ENCODE peak calls at places on chromosomes 6 and 20, in seven cellular contexts. G is uterus; J is SK-N-SH; X is CD8-positive, alpha-beta memory T cell; M is tibial nerve; O is skeletal muscle cell; B is cardiac muscle cell. T is an unnamed sample.

GRCh38 chr6:136608991-136609390 is 58.8 kb upstream of the MAP7 start:
- DNase-seq in G (no peak), J (no peak), X (no peak), M (no peak), O (peak), B (peak), T (peak)

GRCh38 chr6:134482585-134483346 is 164.9 kb upstream of the SGK1 start:
- DNase-seq in G (no peak), J (no peak), X (no peak), M (peak), O (peak), B (peak), T (no peak)

GRCh38 chr6:137680678-137681346 is 186.2 kb upstream of the TNFAIP3 start:
- DNase-seq in G (no peak), J (no peak), X (no peak), M (no peak), O (no peak), B (peak), T (peak)

GRCh38 chr20:32623667-32624157 is 38.6 kb upstream of the NOL4L start:
- DNase-seq in G (no peak), J (no peak), X (no peak), M (no peak), O (no peak), B (no peak), T (no peak)

GRCh38 chr6:165729307-165729936 is 66.4 kb upstream of the PDE10A start:
- DNase-seq in G (no peak), J (peak), X (no peak), M (no peak), O (no peak), B (peak), T (peak)

GRCh38 chr6:168607272-168608112 is 166.5 kb downstream of the SMOC2 start:
- DNase-seq in G (peak), J (no peak), X (no peak), M (no peak), O (no peak), B (no peak), T (no peak)

GRCh38 chr6:26159417-26160273 is 72.4 kb downstream of the HFE start:
- DNase-seq in G (no peak), J (no peak), X (no peak), M (no peak), O (no peak), B (peak), T (peak)

GRCh38 chr6:108574457-108575149 is 13.9 kb downstream of the FOXO3 start:
- DNase-seq in G (no peak), J (peak), X (no peak), M (no peak), O (no peak), B (no peak), T (no peak)

GRCh38 chr6:13112921-13113320 is 215.4 kb downstream of the TBC1D7 start:
- DNase-seq in G (no peak), J (no peak), X (no peak), M (no peak), O (no peak), B (no peak), T (no peak)

GRCh38 chr20:63532449-63532971 is 4.7 kb downstream of the PTK6 start:
- DNase-seq in G (no peak), J (peak), X (peak), M (no peak), O (no peak), B (no peak), T (no peak)

DNA sequence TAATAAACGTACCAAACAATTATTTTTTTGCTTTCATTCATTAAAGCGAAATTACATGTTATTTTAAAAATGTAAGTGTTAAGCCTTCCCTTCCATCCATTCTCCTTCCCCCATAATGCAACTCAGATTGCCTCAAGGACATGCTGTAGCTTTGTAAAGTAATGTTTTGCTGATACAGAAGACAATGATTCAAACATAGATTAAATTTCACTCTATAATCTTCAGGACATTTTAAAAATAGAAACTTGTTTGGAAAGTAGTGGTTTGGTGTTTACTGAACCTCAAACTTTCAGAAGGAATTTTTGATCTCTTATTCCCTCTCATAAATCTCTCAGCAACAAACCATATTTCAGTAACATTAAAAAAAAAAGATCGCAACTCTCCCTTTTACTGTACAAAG is 350.9 kb upstream of the HSF2 start:
- DNase-seq in G (no peak), J (no peak), X (no peak), M (no peak), O (no peak), B (no peak), T (peak)
- H3K4me3 ChIP-seq in G (no peak), J (no peak), X (no peak), M (peak), O (no peak), B (no peak), T (peak)

GRCh38 chr6:7910298-7910653 is 312 bp downstream of the TXNDC5 start:
- DNase-seq in G (no peak), J (no peak), X (no peak), M (no peak), O (no peak), B (no peak), T (no peak)
- H3K4me3 ChIP-seq in G (peak), J (peak), X (no peak), M (peak), O (peak), B (peak), T (peak)

DNA sequence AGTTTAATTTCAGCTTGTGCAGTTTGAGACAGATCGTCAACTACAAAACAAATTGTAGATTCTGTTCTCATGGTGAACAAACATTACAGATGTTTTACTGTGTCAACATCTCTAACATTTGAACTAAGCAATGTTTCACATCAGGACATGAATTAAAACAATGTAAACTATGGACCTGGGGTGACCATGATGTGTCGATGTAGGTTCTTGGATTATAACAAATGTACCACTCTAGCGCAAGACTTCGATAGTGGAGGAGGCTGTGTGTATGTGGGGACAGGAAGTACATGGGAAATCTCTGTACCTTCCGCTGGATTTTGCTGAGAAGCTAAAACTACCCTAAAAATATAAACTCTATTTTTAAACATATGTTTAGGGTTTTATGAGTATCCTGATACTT is 17.1 kb downstream of the HIVEP2 start:
- DNase-seq in G (no peak), J (no peak), X (no peak), M (no peak), O (no peak), B (peak), T (no peak)
- H3K4me3 ChIP-seq in G (peak), J (no peak), X (peak), M (no peak), O (no peak), B (peak), T (no peak)

GRCh38 chr6:24565196-24565595 is 70.4 kb downstream of the ALDH5A1 start:
- DNase-seq in G (no peak), J (no peak), X (no peak), M (no peak), O (no peak), B (no peak), T (no peak)

GRCh38 chr6:24566020-24566752 is 71.4 kb downstream of the ALDH5A1 start:
- DNase-seq in G (no peak), J (no peak), X (no peak), M (no peak), O (no peak), B (no peak), T (peak)

GRCh38 chr6:24571361-24571760 is 74.6 kb downstream of the KIAA0319 start:
- DNase-seq in G (no peak), J (no peak), X (no peak), M (no peak), O (no peak), B (no peak), T (no peak)

GRCh38 chr6:24569811-24570210 is 75.0 kb downstream of the ALDH5A1 start:
- DNase-seq in G (no peak), J (no peak), X (no peak), M (no peak), O (no peak), B (no peak), T (no peak)

GRCh38 chr6:24568687-24569086 is 73.9 kb downstream of the ALDH5A1 start:
- DNase-seq in G (no peak), J (no peak), X (no peak), M (no peak), O (no peak), B (no peak), T (no peak)
- H3K4me3 ChIP-seq in G (no peak), J (no peak), X (no peak), M (no peak), O (no peak), B (no peak), T (no peak)